ENCODE peak calls at places on chromosomes 4 and X, in five cellular contexts. V is skeletal muscle cell, S is tibial artery, M is transverse colon, W is IMR-90. E is an unnamed sample.

GRCh38 chrX:104310084-104310483 is 55.4 kb upstream of the ESX1 start:
- DNase-seq in V (no peak), S (no peak), M (no peak), W (peak; percentile 47), E (no peak)

GRCh38 chr4:181289203-181289602 is 954.0 kb upstream of the TENM3 start:
- DNase-seq in V (no peak), S (no peak), M (no peak), W (no peak), E (no peak)

GRCh38 chr4:74522251-74522991 is 77.5 kb downstream of the AREG start:
- DNase-seq in V (no peak), S (no peak), M (no peak), W (peak; percentile 63), E (no peak)

GRCh38 chr4:87278335-87278794 is 44.3 kb downstream of the HSD17B13 start:
- DNase-seq in V (no peak), S (no peak), M (no peak), W (no peak), E (no peak)

GRCh38 chrX:148823986-148824385 is 323.6 kb downstream of the AFF2 start:
- DNase-seq in V (no peak), S (no peak), M (no peak), W (no peak), E (no peak)

GRCh38 chrX:24100713-24101112 is 46.0 kb downstream of the EIF2S3 start:
- DNase-seq in V (peak; percentile 47), S (no peak), M (no peak), W (peak; percentile 72), E (no peak)

GRCh38 chrX:338836-339400 is 20.3 kb upstream of the GTPBP6 start:
- DNase-seq in V (no peak), S (no peak), M (no peak), W (no peak), E (no peak)

GRCh38 chr4:185265942-185266341 is 56.5 kb downstream of the SNX25 start:
- DNase-seq in V (peak; percentile 41), S (no peak), M (no peak), W (peak; percentile 82), E (peak; percentile 36)

GRCh38 chrX:24259544-24260240 is 54.2 kb downstream of the SUPT20HL2 start:
- DNase-seq in V (no peak), S (no peak), M (peak; percentile 26), W (peak; percentile 80), E (peak; percentile 34)

GRCh38 chr4:122632396-122633143 is 11.7 kb upstream of the IL21 start:
- DNase-seq in V (no peak), S (no peak), M (no peak), W (peak; percentile 47), E (no peak)

GRCh38 chr4:73661646-73662119 is 41.4 kb upstream of the RASSF6 start:
- DNase-seq in V (peak; percentile 96), S (no peak), M (no peak), W (peak; percentile 99), E (peak; percentile 96)

DNA sequence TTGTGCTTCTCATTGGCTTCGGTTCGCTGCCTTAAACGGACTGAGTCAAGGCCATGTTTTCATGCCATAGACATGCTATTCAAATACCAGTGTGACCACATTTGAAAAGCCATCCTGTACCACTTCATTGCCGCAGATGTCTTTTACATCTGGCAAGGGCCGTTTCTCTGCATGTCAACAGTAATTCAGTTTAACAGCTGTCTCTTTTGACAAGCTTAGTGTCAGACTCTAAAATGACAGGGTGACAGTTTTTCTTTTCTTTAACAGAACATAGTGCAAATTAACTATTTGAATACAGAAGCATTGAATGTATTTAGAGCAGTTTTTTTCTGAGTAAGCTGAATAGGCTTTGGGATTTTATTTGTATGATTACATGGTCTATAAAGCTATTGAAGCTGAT is 362.2 kb upstream of the POU3F4 start:
- DNase-seq in V (no peak), S (no peak), M (no peak), W (no peak), E (no peak)
- H3K4me3 ChIP-seq in V (no peak overlapping the region), S (no peak overlapping the region), M (no peak overlapping the region), W (no peak overlapping the region), E (no peak overlapping the region)

GRCh38 chrX:143633530-143634372 is 2.1 kb downstream of the SLITRK4 start:
- DNase-seq in V (no peak), S (no peak), M (no peak), W (no peak), E (no peak)

GRCh38 chrX:143632625-143633387 is 3.1 kb downstream of the SLITRK4 start:
- DNase-seq in V (no peak), S (no peak), M (no peak), W (no peak), E (no peak)

GRCh38 chrX:143634373-143634685 is 1.6 kb downstream of the SLITRK4 start:
- DNase-seq in V (no peak), S (no peak), M (no peak), W (no peak), E (no peak)

GRCh38 chrX:143634701-143635442 is 1.0 kb downstream of the SLITRK4 start:
- DNase-seq in V (no peak), S (no peak), M (no peak), W (no peak), E (no peak)

GRCh38 chrX:143635915-143636314 is at the start of gene SLITRK4:
- DNase-seq in V (no peak), S (no peak), M (no peak), W (no peak), E (no peak)
- H3K4me3 ChIP-seq in V (peak within 1 kb of the TSS; percentile 46), S (peak within 1 kb of the TSS; percentile 46), M (peak within 1 kb of the TSS; percentile 21), W (no peak within 1 kb of the TSS), E (no peak within 1 kb of the TSS)

GRCh38 chr4:105950701-105951100 is 55.4 kb downstream of the NPNT start:
- DNase-seq in V (no peak), S (no peak), M (no peak), W (no peak), E (no peak)
- H3K4me3 ChIP-seq in V (no peak overlapping the region), S (no peak overlapping the region), M (no peak overlapping the region), W (no peak overlapping the region), E (no peak overlapping the region)

GRCh38 chr4:121182296-121182695 is 18.2 kb upstream of the TNIP3 start:
- DNase-seq in V (no peak), S (no peak), M (no peak), W (peak; percentile 33), E (no peak)
- H3K4me3 ChIP-seq in V (no peak overlapping the region), S (no peak overlapping the region), M (no peak overlapping the region), W (peak overlapping the region; percentile 10), E (no peak overlapping the region)

DNA sequence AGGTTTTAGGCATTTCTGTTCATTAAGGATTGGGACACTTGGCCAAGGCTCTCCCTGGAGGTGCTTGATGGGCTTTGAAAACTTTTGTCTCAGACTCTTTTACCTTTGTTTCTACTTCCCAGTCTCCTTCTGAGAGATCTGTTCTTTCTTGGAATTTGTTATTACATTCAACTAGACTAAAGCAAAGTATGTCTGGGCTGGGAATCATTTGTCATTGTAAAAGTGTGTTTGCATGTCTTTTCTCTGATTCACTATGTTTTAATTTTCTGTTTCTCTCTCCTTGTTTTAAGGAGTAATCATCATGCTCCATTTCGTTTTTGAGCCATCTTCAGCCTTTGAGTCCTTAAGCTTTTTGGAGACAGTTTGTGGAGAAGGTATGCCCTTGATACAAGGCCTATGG is 12.2 kb upstream of the PGRMC2 start:
- DNase-seq in V (no peak), S (no peak), M (no peak), W (peak; percentile 59), E (no peak)
- H3K4me3 ChIP-seq in V (no peak overlapping the region), S (no peak overlapping the region), M (no peak overlapping the region), W (no peak overlapping the region), E (no peak overlapping the region)

GRCh38 chrX:40155617-40156471 is 58.1 kb upstream of the BCOR start:
- DNase-seq in V (no peak), S (no peak), M (no peak), W (no peak), E (no peak)

GRCh38 chrX:40156472-40157227 is 58.9 kb upstream of the BCOR start:
- DNase-seq in V (no peak), S (no peak), M (no peak), W (no peak), E (no peak)

GRCh38 chrX:40154229-40154852 is 56.6 kb upstream of the BCOR start:
- DNase-seq in V (no peak), S (peak; percentile 75), M (no peak), W (no peak), E (no peak)

GRCh38 chrX:40153335-40154221 is 55.8 kb upstream of the BCOR start:
- DNase-seq in V (no peak), S (peak; percentile 73), M (peak; percentile 68), W (no peak), E (no peak)

GRCh38 chrX:40154853-40155616 is 57.3 kb upstream of the BCOR start:
- DNase-seq in V (no peak), S (peak; percentile 87), M (peak; percentile 66), W (peak; percentile 50), E (no peak)
- H3K4me3 ChIP-seq in V (peak overlapping the region; percentile 38), S (peak overlapping the region; percentile 53), M (peak overlapping the region; percentile 36), W (peak overlapping the region; percentile 40), E (peak overlapping the region; percentile 41)

GRCh38 chr4:98170035-98170434 is 26.8 kb upstream of the STPG2 start:
- DNase-seq in V (no peak), S (no peak), M (no peak), W (no peak), E (no peak)

GRCh38 chr4:98166731-98167041 is 23.4 kb upstream of the STPG2 start:
- DNase-seq in V (no peak), S (no peak), M (no peak), W (no peak), E (no peak)

GRCh38 chr4:98162696-98163095 is 19.4 kb upstream of the STPG2 start:
- DNase-seq in V (no peak), S (no peak), M (no peak), W (no peak), E (no peak)

DNA sequence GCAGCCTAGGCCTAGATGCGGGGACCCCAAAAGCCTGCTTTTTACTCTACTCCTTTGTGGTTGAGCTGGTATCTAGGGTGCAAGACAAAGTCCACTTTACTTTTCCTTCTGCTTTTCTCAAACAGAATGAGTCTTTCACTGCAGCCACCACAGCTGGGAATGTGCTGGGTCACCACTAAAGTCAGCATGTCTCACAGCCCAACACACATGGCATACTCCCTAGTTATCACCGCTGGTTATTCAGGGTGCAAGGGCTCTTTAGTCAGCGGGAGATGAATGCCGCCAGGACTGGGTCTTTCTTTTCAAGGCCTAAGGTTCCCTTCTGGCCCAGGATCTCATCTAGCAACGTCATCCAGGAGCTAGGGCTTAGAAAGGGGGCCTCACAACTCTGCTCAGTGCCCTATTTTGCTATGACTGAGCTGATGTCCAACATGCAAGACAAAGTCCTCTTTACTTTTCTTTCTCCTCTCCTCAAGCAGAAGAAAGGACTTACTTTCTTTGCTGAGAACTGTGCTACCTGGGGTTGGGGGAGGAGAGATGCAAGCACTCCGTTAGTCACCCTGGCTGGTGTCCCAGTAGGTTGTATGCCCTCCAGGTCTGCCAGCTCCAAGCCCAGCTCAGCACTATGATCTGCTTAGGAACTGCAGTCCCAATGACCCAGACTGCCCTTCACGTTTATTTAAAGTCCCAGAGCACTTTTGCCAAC is 22.9 kb upstream of the STPG2 start:
- DNase-seq in V (no peak), S (no peak), M (no peak), W (peak; percentile 1), E (no peak)
- H3K4me3 ChIP-seq in V (no peak overlapping the region), S (no peak overlapping the region), M (no peak overlapping the region), W (no peak overlapping the region), E (no peak overlapping the region)

GRCh38 chr4:146654976-146655761 is 16.5 kb downstream of the POU4F2 start:
- DNase-seq in V (no peak), S (no peak), M (no peak), W (peak; percentile 7), E (no peak)
- H3K4me3 ChIP-seq in V (peak overlapping the region; percentile 47), S (peak overlapping the region; percentile 46), M (peak overlapping the region; percentile 27), W (peak overlapping the region; percentile 37), E (peak overlapping the region; percentile 45)

GRCh38 chrX:114390251-114390796 is 193.6 kb upstream of the HTR2C start:
- DNase-seq in V (no peak), S (no peak), M (no peak), W (no peak), E (no peak)
- H3K4me3 ChIP-seq in V (no peak overlapping the region), S (no peak overlapping the region), M (no peak overlapping the region), W (no peak overlapping the region), E (no peak overlapping the region)

E was measured in AG04450.